ENCODE peak calls at places on chromosome 17, in six cellular contexts. H, O, Y, N, M and A are unnamed samples.

GRCh38 chr17:1413281-1413791 is 13.3 kb upstream of the YWHAE start:
- DNase-seq in H (no peak), O (no peak), Y (peak; percentile 54), N (no peak), M (no peak), A (peak; percentile 79)

GRCh38 chr17:50467114-50467854 is 1.4 kb downstream of the CHAD start:
- DNase-seq in H (no peak), O (no peak), Y (no peak), N (no peak), M (no peak), A (no peak)

GRCh38 chr17:61318684-61319098 is 81.0 kb upstream of the TBX2 start:
- DNase-seq in H (no peak), O (no peak), Y (no peak), N (no peak), M (peak; percentile 94), A (no peak)

GRCh38 chr17:11980813-11981212 is 16.5 kb downstream of the ZNF18 start:
- DNase-seq in H (no peak), O (no peak), Y (no peak), N (peak; percentile 36), M (no peak), A (peak; percentile 41)

GRCh38 chr17:60148300-60148838 is 1.4 kb upstream of the CA4 start:
- DNase-seq in H (peak; percentile 53), O (no peak), Y (peak; percentile 20), N (peak; percentile 5), M (no peak), A (no peak)

GRCh38 chr17:30372755-30373154 is 6.0 kb upstream of the CPD start:
- DNase-seq in H (no peak), O (peak; percentile 20), Y (no peak), N (peak; percentile 50), M (no peak), A (peak; percentile 69)

GRCh38 chr17:35242158-35242804 is 591 bp upstream of the SLFN5 start:
- DNase-seq in H (peak; percentile 90), O (peak; percentile 57), Y (peak; percentile 41), N (peak; percentile 95), M (peak; percentile 96), A (peak; percentile 86)

GRCh38 chr17:16444258-16444886 is 29.0 kb downstream of the TRPV2 start:
- DNase-seq in H (no peak), O (no peak), Y (no peak), N (no peak), M (no peak), A (peak; percentile 27)

GRCh38 chr17:1002771-1003555 is 6.0 kb downstream of the TIMM22 start:
- DNase-seq in H (no peak), O (no peak), Y (no peak), N (no peak), M (no peak), A (no peak)

GRCh38 chr17:73643012-73643845 is 1.0 kb downstream of the SDK2 start:
- DNase-seq in H (peak; percentile 71), O (no peak), Y (peak; percentile 85), N (peak; percentile 61), M (no peak), A (peak; percentile 17)
- TF ChIP-seq EZH2phosphoT487 in H (no peak), O (no peak), Y (no peak), N (no peak), M (no peak), A (peak; percentile 67)

GRCh38 chr17:56121661-56122060 is 31.6 kb upstream of the ANKFN1 start:
- DNase-seq in H (peak; percentile 52), O (no peak), Y (no peak), N (peak; percentile 51), M (no peak), A (peak; percentile 26)
- TF ChIP-seq CTCF in H (peak; percentile 53), O (peak; percentile 21), Y (peak; percentile 53), N (peak; percentile 56), M (no peak), A (peak; percentile 42)

DNA sequence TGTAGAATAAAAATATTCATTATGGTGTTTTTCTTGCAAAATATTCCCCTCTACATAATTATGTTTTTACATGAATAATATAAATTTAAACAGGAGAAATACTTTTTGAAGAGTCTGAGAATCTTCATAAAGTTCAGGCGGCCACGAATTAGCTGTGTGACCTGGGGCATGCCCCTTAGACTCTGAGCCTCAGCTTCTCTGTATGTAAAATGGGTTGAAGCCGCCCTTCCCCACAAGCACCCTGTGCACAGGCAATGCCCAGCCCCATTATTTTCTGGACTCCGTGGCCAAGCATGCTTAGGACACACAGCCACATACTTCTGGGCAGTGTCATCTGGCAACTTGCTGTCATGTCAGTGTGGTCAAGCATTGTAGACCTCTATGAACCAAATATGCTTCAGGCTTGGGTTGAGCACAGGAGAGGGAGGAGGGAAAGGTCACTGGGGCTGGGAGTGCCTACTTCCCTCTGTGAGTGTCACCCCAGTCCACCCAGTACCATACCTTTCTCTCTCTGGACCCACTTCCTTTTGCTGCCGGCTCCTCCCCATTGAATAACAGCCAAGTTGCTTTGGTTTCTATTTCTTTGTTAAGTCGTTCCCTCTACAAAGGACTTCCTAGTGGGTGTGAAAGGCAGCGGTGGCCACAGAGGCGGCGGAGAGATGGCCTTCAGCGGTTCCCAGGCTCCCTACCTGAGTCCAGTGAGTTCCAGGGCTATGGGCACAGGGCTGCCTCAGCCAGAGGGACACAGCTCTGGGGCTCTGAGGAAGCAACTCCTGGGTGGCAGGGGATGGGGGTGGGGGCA is at the start of gene LGALS9:
- DNase-seq in H (no peak), O (peak; percentile 8), Y (no peak), N (no peak), M (no peak), A (peak; percentile 19)
- H3K4me3 ChIP-seq in H (no peak within 1 kb of the TSS), O (peak within 1 kb of the TSS; percentile 12), Y (no peak within 1 kb of the TSS), N (no peak within 1 kb of the TSS), M (no peak within 1 kb of the TSS), A (no peak within 1 kb of the TSS)

GRCh38 chr17:79790805-79791353 is 6.0 kb downstream of the CBX8 start:
- DNase-seq in H (no peak), O (no peak), Y (peak; percentile 58), N (peak; percentile 53), M (no peak), A (no peak)

GRCh38 chr17:79791354-79792123 is 5.3 kb downstream of the CBX8 start:
- DNase-seq in H (peak; percentile 81), O (no peak), Y (peak; percentile 81), N (peak; percentile 57), M (no peak), A (no peak)

GRCh38 chr17:79788989-79789942 is 7.6 kb downstream of the CBX8 start:
- DNase-seq in H (peak; percentile 91), O (no peak), Y (no peak), N (peak; percentile 88), M (no peak), A (no peak)

GRCh38 chr17:79788455-79788854 is 8.4 kb downstream of the CBX8 start:
- DNase-seq in H (no peak), O (no peak), Y (no peak), N (no peak), M (no peak), A (no peak)

DNA sequence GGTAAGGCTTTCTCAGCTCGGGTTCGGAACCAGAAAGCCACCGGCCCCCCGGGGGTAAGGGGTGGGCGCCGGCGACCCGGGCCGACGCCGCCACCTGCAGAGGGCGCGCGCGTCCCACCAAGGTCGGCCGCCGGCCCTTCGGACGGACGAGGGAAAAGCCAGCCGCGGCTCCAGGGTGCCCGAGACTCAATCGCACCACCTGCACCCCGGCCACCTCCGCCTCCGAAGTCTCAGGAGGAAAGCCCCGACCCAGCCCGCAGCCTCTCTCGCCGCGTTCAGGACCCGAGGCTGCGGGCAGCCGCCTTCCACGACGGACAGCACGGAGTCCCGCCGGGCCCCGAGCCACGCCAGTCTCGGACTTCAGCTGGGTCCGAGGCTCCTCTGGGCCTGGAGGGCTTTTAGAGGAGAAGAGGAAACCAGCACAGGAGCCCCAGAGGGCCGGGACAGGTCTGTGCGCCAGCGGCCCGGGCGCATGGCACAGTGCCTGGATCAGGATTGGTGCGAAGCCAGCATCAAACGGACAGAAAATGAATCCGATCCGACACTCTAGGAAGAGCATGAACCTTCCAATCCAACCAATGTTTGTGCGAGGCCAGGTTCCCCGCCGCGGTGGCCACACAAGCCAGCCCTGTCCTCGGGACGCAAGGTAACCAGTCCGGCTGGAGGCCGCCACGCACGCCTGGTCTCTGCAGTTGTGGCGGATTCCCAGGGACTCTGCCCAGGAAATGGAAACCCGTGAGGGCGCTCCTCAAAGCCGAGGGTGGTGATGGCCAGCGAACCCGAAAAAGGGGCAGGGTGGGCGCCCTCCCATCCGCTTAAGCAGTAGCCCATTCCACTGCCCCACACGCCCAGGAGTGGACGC is 6.7 kb downstream of the CBX8 start:
- DNase-seq in H (peak; percentile 84), O (peak; percentile 70), Y (peak; percentile 55), N (peak; percentile 81), M (no peak), A (peak; percentile 65)
- TF ChIP-seq EZH2phosphoT487 in H (peak; percentile 83), O (no peak), Y (no peak), N (no peak), M (no peak), A (no peak)

GRCh38 chr17:48470388-48471034 is 40.5 kb upstream of the SKAP1 start:
- DNase-seq in H (no peak), O (peak; percentile 83), Y (no peak), N (peak; percentile 55), M (no peak), A (peak; percentile 47)
- TF ChIP-seq CTCF in H (no peak), O (no peak), Y (peak; percentile 48), N (no peak), M (no peak), A (peak; percentile 40)

GRCh38 chr17:58338454-58338841 is 9.9 kb upstream of the TSPOAP1 start:
- DNase-seq in H (no peak), O (no peak), Y (no peak), N (no peak), M (peak; percentile 32), A (no peak)

GRCh38 chr17:58338907-58339774 is 10.5 kb upstream of the TSPOAP1 start:
- DNase-seq in H (peak; percentile 26), O (peak; percentile 86), Y (peak; percentile 79), N (peak; percentile 74), M (peak; percentile 86), A (no peak)

GRCh38 chr17:58336456-58337094 is 8.0 kb upstream of the TSPOAP1 start:
- DNase-seq in H (no peak), O (peak; percentile 83), Y (peak; percentile 44), N (no peak), M (peak; percentile 50), A (no peak)

GRCh38 chr17:58337126-58337599 is 8.6 kb upstream of the TSPOAP1 start:
- DNase-seq in H (no peak), O (peak; percentile 81), Y (peak; percentile 32), N (peak; percentile 17), M (peak; percentile 50), A (no peak)

GRCh38 chr17:58337600-58338453 is 9.2 kb upstream of the TSPOAP1 start:
- DNase-seq in H (peak; percentile 75), O (peak; percentile 96), Y (no peak), N (peak; percentile 92), M (peak; percentile 95), A (no peak)
- H3K4me3 ChIP-seq in H (no peak overlapping the region), O (peak overlapping the region; percentile 98), Y (no peak overlapping the region), N (peak overlapping the region; percentile 36), M (peak overlapping the region; percentile 68), A (no peak overlapping the region)

DNA sequence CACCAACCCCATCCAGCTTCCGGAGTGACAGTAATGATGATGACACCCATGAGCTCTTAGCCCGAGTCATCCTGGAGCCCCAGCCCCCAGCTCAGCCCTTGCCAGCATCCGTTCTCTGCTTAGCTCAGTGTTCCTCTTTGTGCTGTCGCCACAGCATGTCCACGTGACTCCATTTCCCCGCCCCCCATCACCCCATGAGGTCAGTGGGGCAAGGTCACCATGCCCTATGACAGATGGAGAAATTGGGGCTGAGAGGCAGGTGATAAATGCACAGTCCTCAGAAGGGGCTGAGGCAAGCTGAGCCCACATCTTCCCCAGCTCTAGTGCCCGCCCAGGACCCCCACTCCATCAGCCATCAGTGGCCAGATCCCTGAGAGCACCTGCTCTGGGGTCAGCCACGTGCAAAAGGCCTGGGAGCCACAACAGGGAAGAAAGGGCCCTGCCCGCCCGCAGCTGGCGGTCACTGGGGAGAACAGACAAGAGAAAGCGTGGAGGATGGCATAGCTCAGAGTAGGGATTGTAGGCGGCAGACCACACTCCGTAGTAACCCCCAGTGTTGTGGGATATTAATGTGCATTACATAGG is 17.1 kb downstream of the ITGB4 start:
- DNase-seq in H (no peak), O (peak; percentile 80), Y (no peak), N (no peak), M (no peak), A (no peak)
- TF ChIP-seq EZH2phosphoT487 in H (no peak), O (no peak), Y (no peak), N (no peak), M (no peak), A (no peak)